ENCODE peak calls at places on chromosomes 7 and 10, in nine cellular contexts. E, P, M, X, G, R, K, T and V are unnamed samples. For H3K9me3, the result is how much of the 10 kb centered on the place peaks cover.

GRCh38 chr7:375901-376305 is 85.9 kb downstream of the FOXL3 start:
- DNase-seq in E (no peak), P (no peak), M (no peak), X (no peak), G (peak), R (no peak), K (no peak), T (no peak), V (no peak)

GRCh38 chr10:50392426-50392825 is 141.1 kb upstream of the ASAH2 start:
- DNase-seq in E (no peak), P (no peak), M (no peak), X (no peak), G (no peak), R (no peak), K (no peak), T (no peak), V (no peak)

GRCh38 chr7:73811760-73812168 is 19.0 kb upstream of the CLDN4 start:
- DNase-seq in E (peak), P (peak), M (no peak), X (peak), G (peak), R (peak), K (peak), T (no peak), V (peak)

GRCh38 chr7:103809229-103809994 is 180.0 kb downstream of the RELN start:
- DNase-seq in E (no peak), P (no peak), M (no peak), X (no peak), G (no peak), R (no peak), K (no peak), T (no peak), V (no peak)

GRCh38 chr10:14050598-14050997 is 280.1 kb downstream of the FRMD4A start:
- DNase-seq in E (no peak), P (no peak), M (no peak), X (no peak), G (no peak), R (no peak), K (no peak), T (no peak), V (no peak)

GRCh38 chr7:100673942-100674431 is 447 bp downstream of the GNB2 start:
- DNase-seq in E (no peak), P (peak), M (no peak), X (peak), G (no peak), R (no peak), K (peak), T (no peak), V (no peak)

GRCh38 chr10:48670978-48671913 is 13.4 kb upstream of the WDFY4 start:
- DNase-seq in E (no peak), P (no peak), M (no peak), X (no peak), G (no peak), R (no peak), K (peak), T (no peak), V (no peak)

GRCh38 chr10:3427846-3428442 is 255.4 kb upstream of the PITRM1 start:
- DNase-seq in E (no peak), P (no peak), M (no peak), X (no peak), G (peak), R (no peak), K (no peak), T (no peak), V (no peak)

GRCh38 chr10:125868372-125868975 is 12.6 kb downstream of the DHX32 start:
- DNase-seq in E (peak), P (no peak), M (no peak), X (peak), G (no peak), R (peak), K (no peak), T (peak), V (peak)

GRCh38 chr7:128934361-128935352 is 3.1 kb upstream of the IRF5 start:
- DNase-seq in E (no peak), P (peak), M (no peak), X (no peak), G (no peak), R (no peak), K (no peak), T (no peak), V (no peak)

GRCh38 chr7:114708646-114709045 is 213.2 kb upstream of the MDFIC start:
- DNase-seq in E (no peak), P (no peak), M (no peak), X (no peak), G (no peak), R (no peak), K (no peak), T (no peak), V (no peak)

GRCh38 chr7:30790391-30790790 is 19.2 kb downstream of the MINDY4 start:
- DNase-seq in E (no peak), P (no peak), M (no peak), X (no peak), G (no peak), R (no peak), K (no peak), T (no peak), V (no peak)

GRCh38 chr7:374706-375490 is 84.9 kb downstream of the FOXL3 start:
- DNase-seq in E (no peak), P (no peak), M (no peak), X (no peak), G (peak), R (no peak), K (peak), T (no peak), V (no peak)

GRCh38 chr7:82049442-82049841 is 279.6 kb upstream of the HGF start:
- DNase-seq in E (peak), P (no peak), M (no peak), X (peak), G (no peak), R (no peak), K (no peak), T (no peak), V (no peak)

DNA sequence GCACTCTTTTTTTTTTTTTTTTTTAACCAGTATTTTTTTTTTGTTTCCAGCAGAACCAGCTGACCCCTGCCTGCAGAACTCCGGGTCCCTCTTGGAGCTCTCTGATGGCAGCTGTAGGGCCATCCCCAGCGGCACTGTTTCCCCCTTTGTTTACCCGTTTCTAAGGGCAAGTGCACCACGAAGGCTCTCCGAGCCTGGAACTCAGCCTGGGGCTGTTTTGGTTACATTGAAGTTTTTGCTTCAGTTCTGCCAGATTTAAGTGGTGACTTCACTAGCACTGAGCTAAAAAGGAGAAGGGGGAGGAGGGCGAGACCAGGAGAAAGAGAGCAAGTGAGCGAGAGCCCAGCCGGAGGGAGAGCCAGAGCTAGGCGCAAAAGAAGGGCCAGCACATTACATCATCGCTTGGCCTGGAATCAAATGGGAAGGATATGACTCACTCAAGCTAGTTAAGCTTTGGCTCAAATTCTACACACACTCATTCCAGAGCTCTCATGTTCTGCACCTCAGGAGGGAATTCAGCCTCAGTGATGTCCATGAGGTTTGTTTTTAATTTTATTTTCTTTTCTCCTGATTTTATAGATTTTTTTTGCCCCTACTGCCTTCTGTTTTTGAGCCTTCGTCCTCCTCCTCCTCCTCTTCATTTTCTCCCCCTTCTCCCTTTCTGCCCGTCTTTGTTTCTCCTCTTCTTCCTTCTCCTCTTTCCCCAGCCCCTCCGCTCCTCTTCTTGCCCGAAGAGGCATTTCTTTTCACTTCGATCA is 272.3 kb downstream of the TRIL start:
- DNase-seq in E (peak), P (peak), M (peak), X (peak), G (peak), R (peak), K (peak), T (peak), V (no peak)
- H3K4me3 ChIP-seq in E (peak), P (peak), M (peak), X (peak), G (peak), R (no peak), K (peak), T (peak), V (no peak)

GRCh38 chr7:56493704-56494450 is 377.7 kb upstream of the NUPR2 start:
- DNase-seq in E (no peak), P (no peak), M (no peak), X (no peak), G (no peak), R (no peak), K (no peak), T (no peak), V (no peak)

GRCh38 chr7:56493196-56493595 is 377.0 kb upstream of the NUPR2 start:
- DNase-seq in E (no peak), P (no peak), M (no peak), X (no peak), G (no peak), R (no peak), K (no peak), T (no peak), V (no peak)

GRCh38 chr7:56491636-56492425 is 375.6 kb upstream of the NUPR2 start:
- DNase-seq in E (no peak), P (no peak), M (no peak), X (no peak), G (no peak), R (no peak), K (no peak), T (no peak), V (no peak)

GRCh38 chr7:56495165-56495564 is 378.9 kb upstream of the NUPR2 start:
- DNase-seq in E (no peak), P (no peak), M (no peak), X (no peak), G (no peak), R (no peak), K (no peak), T (no peak), V (no peak)
- H3K9me3 ChIP-seq in E (half or more), P (under half), M (under half), X (under half), G (under half), R (under half), K (under half), T (half or more), V (under half)

DNA sequence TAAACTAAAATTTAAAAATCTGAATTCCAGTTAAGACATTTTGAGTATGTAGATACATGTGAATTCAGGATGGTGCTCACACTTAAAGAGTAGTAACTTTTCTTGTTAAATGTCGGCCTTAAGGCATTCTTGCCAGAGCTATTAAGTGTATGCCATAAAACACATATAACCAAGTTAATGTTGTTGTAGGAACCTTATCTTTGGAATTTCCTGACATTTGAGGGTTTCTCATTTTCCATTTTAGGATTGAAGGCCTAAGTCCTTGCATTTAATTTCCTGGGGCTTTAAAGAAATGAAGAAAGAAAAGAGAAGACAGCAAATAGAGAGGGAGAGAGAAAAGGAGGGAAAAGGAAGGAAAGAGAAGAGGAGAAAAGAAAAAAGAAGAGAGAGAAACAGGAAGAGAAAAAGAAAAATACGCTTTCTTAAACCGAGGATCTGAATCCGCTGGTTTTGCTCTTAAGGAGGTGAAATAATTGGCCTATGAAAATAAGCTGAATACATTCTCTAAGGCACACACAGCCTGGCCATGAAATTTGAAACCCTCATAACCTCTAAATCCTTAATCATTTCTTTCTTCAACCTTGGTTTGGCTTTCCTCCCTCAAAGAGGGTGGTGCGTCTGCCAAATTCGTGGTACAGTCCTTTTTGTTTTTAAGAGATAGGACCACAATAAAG is 43.7 kb downstream of the DENND2A start:
- DNase-seq in E (peak), P (no peak), M (no peak), X (peak), G (no peak), R (peak), K (no peak), T (peak), V (no peak)
- H3K4me3 ChIP-seq in E (no peak), P (no peak), M (no peak), X (no peak), G (no peak), R (no peak), K (no peak), T (no peak), V (no peak)

GRCh38 chr10:133618851-133619250 is 7.7 kb downstream of the FRG2B start:
- DNase-seq in E (no peak), P (no peak), M (no peak), X (no peak), G (no peak), R (no peak), K (no peak), T (no peak), V (no peak)

GRCh38 chr10:133616371-133617130 is 10.0 kb downstream of the FRG2B start:
- DNase-seq in E (no peak), P (no peak), M (no peak), X (no peak), G (peak), R (no peak), K (no peak), T (no peak), V (no peak)

GRCh38 chr10:133613699-133614098 is 12.9 kb downstream of the FRG2B start:
- DNase-seq in E (no peak), P (no peak), M (no peak), X (peak), G (no peak), R (no peak), K (no peak), T (no peak), V (no peak)

GRCh38 chr10:133617196-133617595 is 9.4 kb downstream of the FRG2B start:
- DNase-seq in E (no peak), P (no peak), M (no peak), X (no peak), G (no peak), R (no peak), K (no peak), T (no peak), V (no peak)

GRCh38 chr10:133614830-133615580 is 11.6 kb downstream of the FRG2B start:
- DNase-seq in E (no peak), P (no peak), M (no peak), X (no peak), G (no peak), R (no peak), K (no peak), T (no peak), V (no peak)
- H3K9me3 ChIP-seq in E (under half), P (under half), M (under half), X (under half), G (under half), R (under half), K (under half), T (under half), V (under half)

GRCh38 chr7:38975944-38976392 is 1.7 kb upstream of the POU6F2 start:
- DNase-seq in E (no peak), P (no peak), M (no peak), X (peak), G (no peak), R (no peak), K (peak), T (no peak), V (no peak)
- H3K4me3 ChIP-seq in E (no peak), P (no peak), M (peak), X (no peak), G (peak), R (no peak), K (no peak), T (no peak), V (no peak)

DNA sequence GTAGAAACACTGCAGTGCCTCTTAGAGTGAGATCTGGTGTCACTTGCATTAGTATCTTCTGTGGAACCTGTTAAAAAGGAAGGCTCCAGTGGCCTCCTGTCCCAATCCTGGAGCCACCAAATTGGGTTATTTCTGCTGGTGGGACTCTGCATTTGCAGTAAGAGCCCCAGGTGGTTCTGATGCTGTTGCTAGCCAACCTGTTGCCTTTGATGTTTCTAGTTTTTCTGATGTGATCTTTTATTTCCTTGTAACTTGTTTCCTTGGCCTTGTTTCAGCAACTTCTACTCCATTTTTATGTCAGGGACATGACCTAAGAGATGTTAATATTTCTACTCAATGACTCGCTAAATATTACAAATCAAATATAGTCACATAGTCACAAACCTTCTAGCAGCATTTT is 12.5 kb upstream of the STN1 start:
- DNase-seq in E (no peak), P (no peak), M (no peak), X (no peak), G (no peak), R (no peak), K (no peak), T (no peak), V (no peak)
- H3K9me3 ChIP-seq in E (under half), P (under half), M (under half), X (under half), G (under half), R (under half), K (under half), T (under half), V (under half)